ENCODE peak calls at places on chromosomes 13 and 19, in seven cellular contexts. E is AG04450, L is WTC11, M is AG09319, B is NCI-H510A treated with DMSO at 0.1 percent for 48 hours, S is substantia nigra, N is aorta. A is an unnamed sample.

GRCh38 chr13:100738176-100738855 is 63.7 kb upstream of the TMTC4 start:
- DNase-seq in B (no peak), E (no peak), L (no peak), M (no peak), N (no peak), S (no peak), A (no peak)

GRCh38 chr19:51660975-51661600 is 14.5 kb upstream of the SIGLEC14 start:
- DNase-seq in B (no peak), M (no peak), S (peak), E (peak), N (peak), L (peak), A (no peak)

GRCh38 chr19:34189199-34189916 is 17.1 kb downstream of the LSM14A start:
- DNase-seq in E (no peak), B (no peak), L (no peak), N (no peak), M (no peak), S (no peak), A (no peak)

GRCh38 chr19:17491287-17491686 is 20.2 kb upstream of the PGLS start:
- DNase-seq in M (no peak), N (no peak), E (no peak), S (peak), L (no peak), B (no peak), A (no peak)

GRCh38 chr19:4697304-4697703 is 26.3 kb downstream of the DPP9 start:
- DNase-seq in L (no peak), B (no peak), E (no peak), S (no peak), M (no peak), N (no peak), A (no peak)

GRCh38 chr19:50380767-50381166 is 3.4 kb upstream of the POLD1 start:
- DNase-seq in B (no peak), L (no peak), N (no peak), S (no peak), M (no peak), E (no peak), A (no peak)

GRCh38 chr13:91112878-91113277 is 234.6 kb upstream of the MIR17HG start:
- DNase-seq in E (no peak), S (no peak), M (no peak), L (no peak), B (no peak), N (no peak), A (no peak)

GRCh38 chr19:55368701-55369563 is 1.3 kb downstream of the IL11 start:
- DNase-seq in E (no peak), B (no peak), L (peak), S (no peak), M (no peak), N (peak), A (no peak)

GRCh38 chr19:55626350-55626749 is 2.0 kb upstream of the ZNF784 start:
- DNase-seq in S (no peak), L (no peak), M (no peak), B (no peak), N (no peak), E (no peak), A (peak)

GRCh38 chr13:28140433-28141125 is 2.2 kb downstream of the PAN3 start:
- DNase-seq in N (no peak), M (no peak), B (no peak), L (peak), S (no peak), E (no peak), A (no peak)

GRCh38 chr19:56273563-56274117 is 1.1 kb downstream of the EDDM13 start:
- DNase-seq in S (no peak), M (no peak), B (no peak), L (no peak), N (no peak), E (no peak), A (no peak)

GRCh38 chr13:112670118-112670517 is 19.7 kb upstream of the ATP11A start:
- DNase-seq in N (no peak), M (no peak), E (no peak), S (no peak), B (no peak), L (no peak), A (no peak)

GRCh38 chr19:12913011-12913561 is 6.0 kb downstream of the SYCE2 start:
- DNase-seq in E (peak), M (no peak), L (peak), S (peak), B (peak), N (peak), A (no peak)

GRCh38 chr19:5951338-5951861 is 26.5 kb downstream of the RANBP3 start:
- DNase-seq in S (peak), N (peak), M (no peak), B (peak), E (no peak), L (peak), A (no peak)

GRCh38 chr19:35144259-35144599 is 1.2 kb downstream of the FXYD7 start:
- DNase-seq in S (no peak), B (no peak), N (no peak), E (no peak), L (no peak), M (no peak), A (no peak)

GRCh38 chr13:99327133-99327532 is 19.9 kb upstream of the GPR183 start:
- DNase-seq in M (no peak), S (no peak), E (no peak), L (no peak), B (no peak), N (no peak), A (no peak)

GRCh38 chr19:22532388-22533310 is 101.5 kb upstream of the ZNF492 start:
- DNase-seq in S (peak), M (no peak), N (peak), L (no peak), B (no peak), E (no peak), A (no peak)

GRCh38 chr13:113937073-113937472 is 36.8 kb downstream of the C13orf46 start:
- DNase-seq in N (no peak), S (no peak), E (no peak), M (no peak), B (no peak), L (no peak), A (no peak)

GRCh38 chr19:10260141-10260584 is 8.1 kb downstream of the MRPL4 start:
- DNase-seq in E (no peak), S (no peak), N (no peak), M (no peak), B (peak), L (no peak), A (peak)

GRCh38 chr13:28297341-28297740 is 159.0 kb downstream of the PAN3 start:
- DNase-seq in E (no peak), B (no peak), L (peak), N (no peak), M (no peak), S (no peak), A (no peak)

GRCh38 chr13:47549219-47549752 is 451.8 kb downstream of the SUCLA2 start:
- DNase-seq in N (no peak), L (no peak), S (no peak), M (no peak), B (no peak), E (no peak), A (no peak)

A was measured in T-helper 1 cell.